ENCODE peak calls at places on chromosomes 3 and 15, in seven cellular contexts. H is stomach, X is transverse colon, Z is upper lobe of right lung, N is neuronal stem cell, R is ovary, D is astrocyte. F is an unnamed sample. For H3K9me3, H3K27me3 and H3K36me3, the result is how much of the 10 kb centered on the place peaks cover.

GRCh38 chr3:110456001-110456400 is 615.6 kb upstream of the NECTIN3 start:
- DNase-seq in H (no peak), X (no peak), Z (no peak), N (no peak), R (no peak), D (peak), F (no peak)

GRCh38 chr3:171566803-171567422 is 106.7 kb upstream of the TNIK start:
- DNase-seq in H (no peak), X (no peak), Z (no peak), N (peak), R (no peak), D (peak), F (peak)

GRCh38 chr15:70729164-70729563 is 34.2 kb downstream of the UACA start:
- DNase-seq in H (no peak), X (no peak), Z (no peak), N (no peak), R (no peak), D (no peak), F (no peak)

GRCh38 chr3:161409069-161409468 is 37.8 kb upstream of the SPTSSB start:
- DNase-seq in H (no peak), X (no peak), Z (no peak), N (peak), R (no peak), D (no peak), F (peak)

GRCh38 chr3:168100777-168101492 is 5.2 kb upstream of the GOLIM4 start:
- DNase-seq in H (no peak), X (no peak), Z (no peak), N (no peak), R (no peak), D (peak), F (no peak)

GRCh38 chr3:146640955-146641867 is 36.1 kb upstream of the PLSCR5 start:
- DNase-seq in H (no peak), X (no peak), Z (no peak), N (peak), R (no peak), D (peak), F (peak)

GRCh38 chr3:147904421-147904820 is 495.3 kb downstream of the ZIC1 start:
- DNase-seq in H (no peak), X (no peak), Z (no peak), N (no peak), R (no peak), D (no peak), F (no peak)

GRCh38 chr3:212432-212831 is 15.9 kb downstream of the CHL1 start:
- DNase-seq in H (no peak), X (no peak), Z (no peak), N (no peak), R (no peak), D (no peak), F (no peak)

GRCh38 chr3:115800489-115801080 is 177.3 kb downstream of the GAP43 start:
- DNase-seq in H (no peak), X (no peak), Z (no peak), N (no peak), R (no peak), D (peak), F (no peak)

GRCh38 chr3:157248590-157249425 is 88.9 kb upstream of the CCNL1 start:
- DNase-seq in H (no peak), X (no peak), Z (no peak), N (peak), R (no peak), D (peak), F (no peak)

GRCh38 chr15:68536331-68537095 is 42.3 kb upstream of the CORO2B start:
- DNase-seq in H (no peak), X (no peak), Z (no peak), N (no peak), R (no peak), D (peak), F (no peak)

GRCh38 chr3:141393151-141394076 is 25.1 kb downstream of the ZBTB38 start:
- DNase-seq in H (no peak), X (no peak), Z (no peak), N (peak), R (peak), D (no peak), F (no peak)

GRCh38 chr3:176526942-176527341 is 670.3 kb downstream of the TBL1XR1 start:
- DNase-seq in H (no peak), X (no peak), Z (no peak), N (no peak), R (no peak), D (no peak), F (no peak)

GRCh38 chr3:135802171-135802570 is 163.4 kb upstream of the PPP2R3A start:
- DNase-seq in H (no peak), X (peak), Z (no peak), N (no peak), R (no peak), D (no peak), F (no peak)

GRCh38 chr3:141122455-141123030 is 71.4 kb downstream of the SPSB4 start:
- DNase-seq in H (no peak), X (no peak), Z (no peak), N (no peak), R (no peak), D (no peak), F (no peak)

GRCh38 chr3:128482857-128483656 is 9.9 kb downstream of the GATA2 start:
- DNase-seq in H (no peak), X (no peak), Z (no peak), N (no peak), R (no peak), D (peak), F (no peak)

GRCh38 chr3:155960060-155960459 is 89.6 kb downstream of the GMPS start:
- DNase-seq in H (no peak), X (no peak), Z (no peak), N (no peak), R (no peak), D (no peak), F (no peak)

GRCh38 chr3:34626699-34627098 is 828.3 kb downstream of the PDCD6IP start:
- DNase-seq in H (no peak), X (no peak), Z (no peak), N (no peak), R (no peak), D (no peak), F (no peak)

GRCh38 chr3:39166932-39167532 is 13.6 kb upstream of the CSRNP1 start:
- DNase-seq in H (peak), X (no peak), Z (no peak), N (no peak), R (no peak), D (peak), F (no peak)

GRCh38 chr3:133758969-133759739 is 13.0 kb downstream of the TF start:
- DNase-seq in H (no peak), X (no peak), Z (no peak), N (no peak), R (no peak), D (no peak), F (no peak)

GRCh38 chr3:82224661-82225060 is 463.2 kb upstream of the GBE1 start:
- DNase-seq in H (no peak), X (no peak), Z (no peak), N (no peak), R (no peak), D (no peak), F (no peak)

GRCh38 chr3:142022381-142022780 is 127.0 kb downstream of the TFDP2 start:
- DNase-seq in H (no peak), X (no peak), Z (no peak), N (no peak), R (no peak), D (no peak), F (no peak)

GRCh38 chr15:43484455-43484854 is 8.5 kb downstream of the TP53BP1 start:
- DNase-seq in H (no peak), X (no peak), Z (no peak), N (no peak), R (no peak), D (no peak), F (no peak)

GRCh38 chr3:42731476-42732195 is 29.0 kb upstream of the HHATL start:
- DNase-seq in H (no peak), X (no peak), Z (no peak), N (no peak), R (peak), D (no peak), F (no peak)

GRCh38 chr3:155643581-155644165 is 101.2 kb downstream of the PLCH1 start:
- DNase-seq in H (no peak), X (no peak), Z (no peak), N (no peak), R (no peak), D (no peak), F (no peak)

GRCh38 chr15:82810061-82810862 is 834 bp downstream of the WHAMM start:
- DNase-seq in H (peak), X (peak), Z (peak), N (peak), R (peak), D (peak), F (peak)

GRCh38 chr3:197748597-197749314 is 927 bp upstream of the FYTTD1 start:
- DNase-seq in H (no peak), X (no peak), Z (no peak), N (no peak), R (no peak), D (peak), F (peak)

GRCh38 chr15:87648278-87648677 is 608.3 kb downstream of the NTRK3 start:
- DNase-seq in H (no peak), X (no peak), Z (no peak), N (no peak), R (no peak), D (peak), F (no peak)
- H3K9me3 ChIP-seq in H (under half), X (under half), Z (under half), N (under half), R (under half), D (under half), F (under half)

DNA sequence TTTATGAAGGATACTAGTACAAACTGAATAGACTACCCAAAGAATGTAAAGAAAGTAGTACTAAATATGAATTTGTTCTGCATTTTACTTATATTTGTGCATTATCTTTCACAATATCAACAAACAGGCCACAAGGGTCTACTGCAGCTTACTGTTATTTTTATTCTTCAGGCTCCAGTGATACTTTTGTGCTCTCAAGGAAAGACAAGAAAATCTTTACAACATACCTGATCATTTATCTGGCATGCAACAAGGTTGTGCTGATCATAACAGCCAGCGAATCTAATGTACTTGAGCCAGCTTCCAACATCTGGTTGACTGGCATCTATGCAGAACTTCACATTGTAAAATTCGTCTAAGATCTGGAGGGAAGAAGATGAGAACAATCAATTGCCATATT is 520.0 kb downstream of the MECOM start:
- DNase-seq in H (no peak), X (no peak), Z (no peak), N (no peak), R (no peak), D (no peak), F (no peak)
- H3K27me3 ChIP-seq in H (under half), X (half or more), Z (under half), N (under half), R (under half), D (under half), F (under half)

GRCh38 chr3:50254577-50255250 is 14.2 kb upstream of the SEMA3B start:
- DNase-seq in H (peak), X (no peak), Z (peak), N (no peak), R (no peak), D (no peak), F (no peak)

GRCh38 chr3:50258979-50259378 is 10.0 kb upstream of the SEMA3B start:
- DNase-seq in H (no peak), X (no peak), Z (no peak), N (no peak), R (no peak), D (no peak), F (no peak)

GRCh38 chr3:50256978-50257890 is 11.7 kb upstream of the SEMA3B start:
- DNase-seq in H (peak), X (peak), Z (no peak), N (no peak), R (no peak), D (no peak), F (peak)

GRCh38 chr3:50257990-50258389 is 11.0 kb upstream of the SEMA3B start:
- DNase-seq in H (no peak), X (no peak), Z (no peak), N (no peak), R (no peak), D (no peak), F (no peak)

DNA sequence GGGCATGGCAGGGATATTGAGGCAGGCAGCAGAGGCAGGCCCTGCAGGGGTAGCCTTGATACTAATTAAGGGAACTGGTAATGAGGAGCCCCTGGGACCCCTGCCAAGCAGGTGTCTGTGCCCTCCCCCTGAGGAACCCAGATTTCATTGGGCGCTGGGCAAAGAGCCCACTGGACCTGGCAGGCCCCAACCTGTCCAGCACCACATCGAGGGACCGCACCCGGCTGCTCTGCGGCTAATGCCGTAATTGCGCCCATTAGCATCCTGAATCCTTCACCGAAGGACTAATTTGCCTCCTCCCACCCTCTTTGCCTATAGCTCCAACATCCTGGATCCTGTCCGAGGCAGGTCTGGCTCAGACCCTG is 13.7 kb upstream of the SEMA3B start:
- DNase-seq in H (no peak), X (no peak), Z (no peak), N (no peak), R (no peak), D (no peak), F (no peak)
- H3K36me3 ChIP-seq in H (half or more), X (under half), Z (half or more), N (half or more), R (under half), D (under half), F (under half)

GRCh38 chr3:78847603-78848002 is 920.2 kb downstream of the ROBO1 start:
- DNase-seq in H (no peak), X (no peak), Z (no peak), N (no peak), R (no peak), D (no peak), F (no peak)
- H3K9me3 ChIP-seq in H (under half), X (under half), Z (under half), N (under half), R (under half), D (under half), F (under half)

GRCh38 chr3:139037478-139037877 is 7.2 kb downstream of the PRR23C start:
- DNase-seq in H (no peak), X (no peak), Z (no peak), N (no peak), R (no peak), D (no peak), F (no peak)
- H3K27me3 ChIP-seq in H (under half), X (under half), Z (under half), N (under half), R (under half), D (under half), F (under half)

DNA sequence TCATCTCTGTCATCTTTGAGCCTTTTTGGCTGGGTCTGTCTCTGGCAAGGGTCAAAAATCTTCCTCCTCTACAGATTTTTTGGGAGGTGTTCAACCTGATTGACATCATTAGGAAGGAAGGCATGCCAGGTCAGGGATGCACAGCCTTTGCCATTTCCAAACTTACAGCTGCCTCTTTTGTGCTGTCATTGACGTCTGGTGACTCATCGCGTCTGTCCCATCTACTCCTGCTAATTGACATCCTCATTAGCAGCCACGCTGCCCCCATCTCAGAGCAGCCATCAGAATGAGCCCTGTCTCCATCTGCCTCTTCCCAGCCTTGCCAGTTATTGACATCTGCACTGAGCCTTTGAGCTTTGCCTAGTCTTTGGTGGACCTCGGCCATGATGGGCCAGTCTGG is 53.0 kb downstream of the PDIA5 start:
- DNase-seq in H (no peak), X (no peak), Z (no peak), N (peak), R (no peak), D (no peak), F (no peak)
- H3K36me3 ChIP-seq in H (half or more), X (under half), Z (under half), N (under half), R (under half), D (under half), F (under half)

GRCh38 chr3:6088433-6088832 is 772.5 kb upstream of the GRM7 start:
- DNase-seq in H (no peak), X (no peak), Z (no peak), N (no peak), R (no peak), D (no peak), F (peak)
- H3K9me3 ChIP-seq in H (under half), X (under half), Z (under half), N (under half), R (under half), D (under half), F (under half)

GRCh38 chr3:123449986-123450474 is 1.1 kb upstream of the ADCY5 start:
- DNase-seq in H (no peak), X (peak), Z (no peak), N (peak), R (peak), D (no peak), F (no peak)
- H3K27me3 ChIP-seq in H (under half), X (half or more), Z (under half), N (half or more), R (under half), D (half or more), F (under half)

DNA sequence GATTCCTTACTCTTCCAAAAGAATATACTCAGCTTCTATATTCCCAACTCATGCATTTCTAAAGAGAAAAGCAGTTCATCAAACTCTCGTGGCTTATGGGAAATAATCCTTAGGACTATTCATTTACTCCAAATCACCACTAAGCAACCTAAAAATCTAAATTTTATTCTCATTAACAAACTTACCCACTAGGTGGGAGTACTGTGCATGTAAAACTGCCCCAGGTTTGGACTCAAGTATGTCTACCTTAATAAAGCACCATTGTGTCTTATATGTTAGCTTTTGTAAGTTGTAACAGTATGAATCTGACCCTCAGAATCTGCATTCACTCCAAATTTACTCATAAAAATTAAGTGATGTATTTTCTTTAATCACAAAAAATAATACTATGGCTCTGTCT is 25.3 kb downstream of the RAD18 start:
- DNase-seq in H (no peak), X (no peak), Z (no peak), N (no peak), R (no peak), D (peak), F (peak)
- H3K36me3 ChIP-seq in H (under half), X (under half), Z (under half), N (under half), R (under half), D (under half), F (half or more)

DNA sequence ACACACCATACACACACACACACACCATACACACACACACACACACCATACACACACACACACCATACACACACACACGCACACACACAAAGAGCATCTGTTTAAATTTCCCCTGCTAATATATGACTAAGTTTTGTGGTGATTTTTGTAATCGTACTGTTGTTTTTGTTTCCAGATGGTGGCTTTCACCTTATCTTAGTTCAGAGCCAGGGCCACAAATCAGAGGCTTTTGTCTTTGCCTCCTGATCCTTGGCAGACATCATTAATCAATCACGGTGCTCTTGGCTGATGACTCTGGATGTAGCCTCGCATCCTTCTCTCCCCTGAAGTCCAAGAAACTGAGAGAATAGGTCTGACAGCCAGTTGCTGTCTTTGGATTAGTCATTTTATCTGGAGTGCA is 52.1 kb downstream of the EDEM1 start:
- DNase-seq in H (no peak), X (no peak), Z (no peak), N (no peak), R (no peak), D (peak), F (no peak)
- H3K9me3 ChIP-seq in H (under half), X (under half), Z (under half), N (under half), R (under half), D (under half), F (under half)